ENCODE peak calls at places on chromosome X, in eight cellular contexts. One of them, this sample, is unnamed.

GRCh38 chrX:108072746-108073145 is 18.6 kb downstream of the PSMD10 start:
- DNase-seq in RCC 7860: peak; percentile 32
- DNase-seq in activated CD8-positive, alpha-beta memory T cell treated with anti-CD3 and anti-CD28 coated beads for 24 hours: no peak
- DNase-seq in SK-N-SH: no peak
- DNase-seq in progenitor cell of endocrine pancreas: no peak
- DNase-seq in SHP77: no peak
- DNase-seq in AG04449: no peak
- DNase-seq in NCI-H2171 treated with DMSO at 0.1 percent for 48 hours: no peak
- DNase-seq in this sample: peak; percentile 73

GRCh38 chrX:137654481-137654880 is 88.6 kb downstream of the ZIC3 start:
- DNase-seq in RCC 7860: no peak
- DNase-seq in activated CD8-positive, alpha-beta memory T cell treated with anti-CD3 and anti-CD28 coated beads for 24 hours: no peak
- DNase-seq in SK-N-SH: no peak
- DNase-seq in progenitor cell of endocrine pancreas: no peak
- DNase-seq in SHP77: no peak
- DNase-seq in AG04449: no peak
- DNase-seq in NCI-H2171 treated with DMSO at 0.1 percent for 48 hours: no peak
- DNase-seq in this sample: no peak

GRCh38 chrX:134632386-134632785 is 25.9 kb downstream of the PLAC1 start:
- DNase-seq in RCC 7860: no peak
- DNase-seq in activated CD8-positive, alpha-beta memory T cell treated with anti-CD3 and anti-CD28 coated beads for 24 hours: no peak
- DNase-seq in SK-N-SH: no peak
- DNase-seq in progenitor cell of endocrine pancreas: no peak
- DNase-seq in SHP77: no peak
- DNase-seq in AG04449: no peak
- DNase-seq in NCI-H2171 treated with DMSO at 0.1 percent for 48 hours: no peak
- DNase-seq in this sample: no peak

GRCh38 chrX:41589634-41590270 is 99.0 kb upstream of the GPR34 start:
- DNase-seq in RCC 7860: peak; percentile 59
- DNase-seq in activated CD8-positive, alpha-beta memory T cell treated with anti-CD3 and anti-CD28 coated beads for 24 hours: no peak
- DNase-seq in SK-N-SH: no peak
- DNase-seq in progenitor cell of endocrine pancreas: no peak
- DNase-seq in SHP77: no peak
- DNase-seq in AG04449: no peak
- DNase-seq in NCI-H2171 treated with DMSO at 0.1 percent for 48 hours: no peak
- DNase-seq in this sample: peak; percentile 45

GRCh38 chrX:149208285-149208684 is 296.8 kb downstream of the IDS start:
- DNase-seq in RCC 7860: no peak
- DNase-seq in activated CD8-positive, alpha-beta memory T cell treated with anti-CD3 and anti-CD28 coated beads for 24 hours: no peak
- DNase-seq in SK-N-SH: no peak
- DNase-seq in progenitor cell of endocrine pancreas: no peak
- DNase-seq in SHP77: no peak
- DNase-seq in AG04449: no peak
- DNase-seq in NCI-H2171 treated with DMSO at 0.1 percent for 48 hours: no peak
- DNase-seq in this sample: no peak

GRCh38 chrX:74449322-74449936 is 28.1 kb downstream of the SLC16A2 start:
- DNase-seq in RCC 7860: peak; percentile 38
- DNase-seq in activated CD8-positive, alpha-beta memory T cell treated with anti-CD3 and anti-CD28 coated beads for 24 hours: no peak
- DNase-seq in SK-N-SH: no peak
- DNase-seq in progenitor cell of endocrine pancreas: no peak
- DNase-seq in SHP77: no peak
- DNase-seq in AG04449: no peak
- DNase-seq in NCI-H2171 treated with DMSO at 0.1 percent for 48 hours: peak; percentile 61
- DNase-seq in this sample: no peak

GRCh38 chrX:119729408-119730201 is 28.8 kb upstream of the SOWAHD start:
- DNase-seq in RCC 7860: no peak
- DNase-seq in activated CD8-positive, alpha-beta memory T cell treated with anti-CD3 and anti-CD28 coated beads for 24 hours: peak; percentile 79
- DNase-seq in SK-N-SH: peak; percentile 66
- DNase-seq in progenitor cell of endocrine pancreas: peak; percentile 17
- DNase-seq in SHP77: peak; percentile 26
- DNase-seq in AG04449: peak; percentile 23
- DNase-seq in NCI-H2171 treated with DMSO at 0.1 percent for 48 hours: peak; percentile 54
- DNase-seq in this sample: peak; percentile 78

GRCh38 chrX:150898343-150899190 is at the start of gene CD99L2:
- DNase-seq in RCC 7860: peak; percentile 67
- DNase-seq in activated CD8-positive, alpha-beta memory T cell treated with anti-CD3 and anti-CD28 coated beads for 24 hours: peak; percentile 96
- DNase-seq in SK-N-SH: peak; percentile 94
- DNase-seq in progenitor cell of endocrine pancreas: peak; percentile 88
- DNase-seq in SHP77: peak; percentile 71
- DNase-seq in AG04449: no peak
- DNase-seq in NCI-H2171 treated with DMSO at 0.1 percent for 48 hours: peak; percentile 80
- DNase-seq in this sample: peak; percentile 82

GRCh38 chrX:151762802-151763201 is 28.3 kb downstream of the CNGA2 start:
- DNase-seq in RCC 7860: no peak
- DNase-seq in activated CD8-positive, alpha-beta memory T cell treated with anti-CD3 and anti-CD28 coated beads for 24 hours: no peak
- DNase-seq in SK-N-SH: no peak
- DNase-seq in progenitor cell of endocrine pancreas: no peak
- DNase-seq in SHP77: no peak
- DNase-seq in AG04449: no peak
- DNase-seq in NCI-H2171 treated with DMSO at 0.1 percent for 48 hours: no peak
- DNase-seq in this sample: no peak

GRCh38 chrX:106903291-106903820 is at the start of gene RIPPLY1:
- DNase-seq in RCC 7860: no peak
- DNase-seq in activated CD8-positive, alpha-beta memory T cell treated with anti-CD3 and anti-CD28 coated beads for 24 hours: no peak
- DNase-seq in SK-N-SH: no peak
- DNase-seq in progenitor cell of endocrine pancreas: no peak
- DNase-seq in SHP77: no peak
- DNase-seq in AG04449: no peak
- DNase-seq in NCI-H2171 treated with DMSO at 0.1 percent for 48 hours: peak; percentile 18
- DNase-seq in this sample: no peak

GRCh38 chrX:124343016-124343415 is 3.3 kb upstream of the SH2D1A start:
- DNase-seq in RCC 7860: no peak
- DNase-seq in activated CD8-positive, alpha-beta memory T cell treated with anti-CD3 and anti-CD28 coated beads for 24 hours: no peak
- DNase-seq in SK-N-SH: no peak
- DNase-seq in progenitor cell of endocrine pancreas: no peak
- DNase-seq in SHP77: no peak
- DNase-seq in AG04449: no peak
- DNase-seq in NCI-H2171 treated with DMSO at 0.1 percent for 48 hours: no peak
- DNase-seq in this sample: no peak

GRCh38 chrX:153726286-153727107 is 1.8 kb downstream of the ABCD1 start:
- DNase-seq in RCC 7860: peak; percentile 65
- DNase-seq in activated CD8-positive, alpha-beta memory T cell treated with anti-CD3 and anti-CD28 coated beads for 24 hours: peak; percentile 62
- DNase-seq in SK-N-SH: peak; percentile 80
- DNase-seq in progenitor cell of endocrine pancreas: peak; percentile 19
- DNase-seq in SHP77: peak; percentile 41
- DNase-seq in AG04449: no peak
- DNase-seq in NCI-H2171 treated with DMSO at 0.1 percent for 48 hours: no peak
- DNase-seq in this sample: peak; percentile 54

GRCh38 chrX:41664307-41665299 is 24.2 kb upstream of the GPR34 start:
- DNase-seq in RCC 7860: no peak
- DNase-seq in activated CD8-positive, alpha-beta memory T cell treated with anti-CD3 and anti-CD28 coated beads for 24 hours: peak; percentile 59
- DNase-seq in SK-N-SH: no peak
- DNase-seq in progenitor cell of endocrine pancreas: no peak
- DNase-seq in SHP77: no peak
- DNase-seq in AG04449: no peak
- DNase-seq in NCI-H2171 treated with DMSO at 0.1 percent for 48 hours: no peak
- DNase-seq in this sample: peak; percentile 32

GRCh38 chrX:97168646-97169045 is 284.9 kb downstream of the RPA4 start:
- DNase-seq in RCC 7860: no peak
- DNase-seq in activated CD8-positive, alpha-beta memory T cell treated with anti-CD3 and anti-CD28 coated beads for 24 hours: no peak
- DNase-seq in SK-N-SH: no peak
- DNase-seq in progenitor cell of endocrine pancreas: no peak
- DNase-seq in SHP77: no peak
- DNase-seq in AG04449: no peak
- DNase-seq in NCI-H2171 treated with DMSO at 0.1 percent for 48 hours: no peak
- DNase-seq in this sample: no peak

GRCh38 chrX:104370089-104370488 is 115.4 kb upstream of the ESX1 start:
- DNase-seq in RCC 7860: peak; percentile 3
- DNase-seq in activated CD8-positive, alpha-beta memory T cell treated with anti-CD3 and anti-CD28 coated beads for 24 hours: no peak
- DNase-seq in SK-N-SH: peak; percentile 4
- DNase-seq in progenitor cell of endocrine pancreas: no peak
- DNase-seq in SHP77: no peak
- DNase-seq in AG04449: no peak
- DNase-seq in NCI-H2171 treated with DMSO at 0.1 percent for 48 hours: no peak
- DNase-seq in this sample: peak; percentile 18

GRCh38 chrX:5399403-5399802 is 829.3 kb downstream of the NLGN4X start:
- DNase-seq in RCC 7860: no peak
- DNase-seq in activated CD8-positive, alpha-beta memory T cell treated with anti-CD3 and anti-CD28 coated beads for 24 hours: no peak
- DNase-seq in SK-N-SH: no peak
- DNase-seq in progenitor cell of endocrine pancreas: no peak
- DNase-seq in SHP77: no peak
- DNase-seq in AG04449: no peak
- DNase-seq in NCI-H2171 treated with DMSO at 0.1 percent for 48 hours: no peak
- DNase-seq in this sample: no peak

GRCh38 chrX:44343412-44343942 is at the start of gene EFHC2:
- DNase-seq in RCC 7860: no peak
- DNase-seq in activated CD8-positive, alpha-beta memory T cell treated with anti-CD3 and anti-CD28 coated beads for 24 hours: peak; percentile 71
- DNase-seq in SK-N-SH: peak; percentile 60
- DNase-seq in progenitor cell of endocrine pancreas: peak; percentile 10
- DNase-seq in SHP77: no peak
- DNase-seq in AG04449: no peak
- DNase-seq in NCI-H2171 treated with DMSO at 0.1 percent for 48 hours: no peak
- DNase-seq in this sample: peak; percentile 4

GRCh38 chrX:112851806-112852205 is 11.2 kb upstream of the AMOT start:
- DNase-seq in RCC 7860: no peak
- DNase-seq in activated CD8-positive, alpha-beta memory T cell treated with anti-CD3 and anti-CD28 coated beads for 24 hours: no peak
- DNase-seq in SK-N-SH: no peak
- DNase-seq in progenitor cell of endocrine pancreas: no peak
- DNase-seq in SHP77: no peak
- DNase-seq in AG04449: no peak
- DNase-seq in NCI-H2171 treated with DMSO at 0.1 percent for 48 hours: peak; percentile 78
- DNase-seq in this sample: peak; percentile 34

GRCh38 chrX:66601522-66601921 is 37.4 kb downstream of the EDA2R start:
- DNase-seq in RCC 7860: no peak
- DNase-seq in activated CD8-positive, alpha-beta memory T cell treated with anti-CD3 and anti-CD28 coated beads for 24 hours: no peak
- DNase-seq in SK-N-SH: no peak
- DNase-seq in progenitor cell of endocrine pancreas: no peak
- DNase-seq in SHP77: no peak
- DNase-seq in AG04449: no peak
- DNase-seq in NCI-H2171 treated with DMSO at 0.1 percent for 48 hours: no peak
- DNase-seq in this sample: no peak

GRCh38 chrX:40154853-40155616 is 57.3 kb upstream of the BCOR start:
- DNase-seq in RCC 7860: peak; percentile 55
- DNase-seq in activated CD8-positive, alpha-beta memory T cell treated with anti-CD3 and anti-CD28 coated beads for 24 hours: peak; percentile 68
- DNase-seq in SK-N-SH: peak; percentile 87
- DNase-seq in progenitor cell of endocrine pancreas: no peak
- DNase-seq in SHP77: peak; percentile 47
- DNase-seq in AG04449: no peak
- DNase-seq in NCI-H2171 treated with DMSO at 0.1 percent for 48 hours: peak; percentile 54
- DNase-seq in this sample: peak; percentile 77

GRCh38 chrX:41326431-41326830 is 7.5 kb upstream of the DDX3X start:
- DNase-seq in RCC 7860: no peak
- DNase-seq in activated CD8-positive, alpha-beta memory T cell treated with anti-CD3 and anti-CD28 coated beads for 24 hours: no peak
- DNase-seq in SK-N-SH: no peak
- DNase-seq in progenitor cell of endocrine pancreas: no peak
- DNase-seq in SHP77: no peak
- DNase-seq in AG04449: no peak
- DNase-seq in NCI-H2171 treated with DMSO at 0.1 percent for 48 hours: no peak
- DNase-seq in this sample: no peak

GRCh38 chrX:154398668-154399526 is 720 bp downstream of the RPL10 start:
- DNase-seq in RCC 7860: peak; percentile 69
- DNase-seq in activated CD8-positive, alpha-beta memory T cell treated with anti-CD3 and anti-CD28 coated beads for 24 hours: peak; percentile 91
- DNase-seq in SK-N-SH: peak; percentile 62
- DNase-seq in progenitor cell of endocrine pancreas: peak; percentile 69
- DNase-seq in SHP77: no peak
- DNase-seq in AG04449: no peak
- DNase-seq in NCI-H2171 treated with DMSO at 0.1 percent for 48 hours: peak; percentile 66
- DNase-seq in this sample: peak; percentile 70

GRCh38 chrX:136954930-136955329 is 74.4 kb upstream of the RBMX start:
- DNase-seq in RCC 7860: peak; percentile 11
- DNase-seq in activated CD8-positive, alpha-beta memory T cell treated with anti-CD3 and anti-CD28 coated beads for 24 hours: no peak
- DNase-seq in SK-N-SH: peak; percentile 27
- DNase-seq in progenitor cell of endocrine pancreas: no peak
- DNase-seq in SHP77: no peak
- DNase-seq in AG04449: no peak
- DNase-seq in NCI-H2171 treated with DMSO at 0.1 percent for 48 hours: peak; percentile 1
- DNase-seq in this sample: peak; percentile 44

GRCh38 chrX:41931591-41931990 is 8.2 kb upstream of the CASK start:
- DNase-seq in RCC 7860: no peak
- DNase-seq in activated CD8-positive, alpha-beta memory T cell treated with anti-CD3 and anti-CD28 coated beads for 24 hours: no peak
- DNase-seq in SK-N-SH: no peak
- DNase-seq in progenitor cell of endocrine pancreas: no peak
- DNase-seq in SHP77: no peak
- DNase-seq in AG04449: no peak
- DNase-seq in NCI-H2171 treated with DMSO at 0.1 percent for 48 hours: no peak
- DNase-seq in this sample: no peak

GRCh38 chrX:91066104-91066503 is 368.5 kb upstream of the PABPC5 start:
- DNase-seq in RCC 7860: no peak
- DNase-seq in activated CD8-positive, alpha-beta memory T cell treated with anti-CD3 and anti-CD28 coated beads for 24 hours: no peak
- DNase-seq in SK-N-SH: no peak
- DNase-seq in progenitor cell of endocrine pancreas: no peak
- DNase-seq in SHP77: no peak
- DNase-seq in AG04449: no peak
- DNase-seq in NCI-H2171 treated with DMSO at 0.1 percent for 48 hours: no peak
- DNase-seq in this sample: no peak

GRCh38 chrX:30010471-30010870 is 204.9 kb upstream of the MAGEB2 start:
- DNase-seq in RCC 7860: no peak
- DNase-seq in activated CD8-positive, alpha-beta memory T cell treated with anti-CD3 and anti-CD28 coated beads for 24 hours: no peak
- DNase-seq in SK-N-SH: no peak
- DNase-seq in progenitor cell of endocrine pancreas: no peak
- DNase-seq in SHP77: no peak
- DNase-seq in AG04449: no peak
- DNase-seq in NCI-H2171 treated with DMSO at 0.1 percent for 48 hours: no peak
- DNase-seq in this sample: peak; percentile 31

GRCh38 chrX:2484721-2485459 is 15.9 kb downstream of the DHRSX start:
- DNase-seq in RCC 7860: no peak
- DNase-seq in activated CD8-positive, alpha-beta memory T cell treated with anti-CD3 and anti-CD28 coated beads for 24 hours: no peak
- DNase-seq in SK-N-SH: no peak
- DNase-seq in progenitor cell of endocrine pancreas: no peak
- DNase-seq in SHP77: no peak
- DNase-seq in AG04449: no peak
- DNase-seq in NCI-H2171 treated with DMSO at 0.1 percent for 48 hours: no peak
- DNase-seq in this sample: peak; percentile 52

GRCh38 chrX:147884958-147885357 is 26.8 kb upstream of the FMR1 start:
- DNase-seq in RCC 7860: no peak
- DNase-seq in activated CD8-positive, alpha-beta memory T cell treated with anti-CD3 and anti-CD28 coated beads for 24 hours: no peak
- DNase-seq in SK-N-SH: no peak
- DNase-seq in progenitor cell of endocrine pancreas: no peak
- DNase-seq in SHP77: no peak
- DNase-seq in AG04449: no peak
- DNase-seq in NCI-H2171 treated with DMSO at 0.1 percent for 48 hours: no peak
- DNase-seq in this sample: no peak

GRCh38 chrX:4932790-4933189 is 1219.3 kb upstream of the PRKX start:
- DNase-seq in RCC 7860: no peak
- DNase-seq in activated CD8-positive, alpha-beta memory T cell treated with anti-CD3 and anti-CD28 coated beads for 24 hours: no peak
- DNase-seq in SK-N-SH: no peak
- DNase-seq in progenitor cell of endocrine pancreas: no peak
- DNase-seq in SHP77: no peak
- DNase-seq in AG04449: no peak
- DNase-seq in NCI-H2171 treated with DMSO at 0.1 percent for 48 hours: no peak
- DNase-seq in this sample: peak; percentile 1

GRCh38 chrX:20913760-20914159 is 460.5 kb upstream of the CNKSR2 start:
- DNase-seq in RCC 7860: no peak
- DNase-seq in activated CD8-positive, alpha-beta memory T cell treated with anti-CD3 and anti-CD28 coated beads for 24 hours: no peak
- DNase-seq in SK-N-SH: no peak
- DNase-seq in progenitor cell of endocrine pancreas: peak; percentile 63
- DNase-seq in SHP77: no peak
- DNase-seq in AG04449: no peak
- DNase-seq in NCI-H2171 treated with DMSO at 0.1 percent for 48 hours: no peak
- DNase-seq in this sample: no peak

GRCh38 chrX:10618911-10619310 is 1.5 kb downstream of the MID1 start:
- DNase-seq in RCC 7860: no peak
- DNase-seq in activated CD8-positive, alpha-beta memory T cell treated with anti-CD3 and anti-CD28 coated beads for 24 hours: no peak
- DNase-seq in SK-N-SH: no peak
- DNase-seq in progenitor cell of endocrine pancreas: no peak
- DNase-seq in SHP77: no peak
- DNase-seq in AG04449: no peak
- DNase-seq in NCI-H2171 treated with DMSO at 0.1 percent for 48 hours: no peak
- DNase-seq in this sample: peak; percentile 35

GRCh38 chrX:154485150-154486051 is 1.0 kb downstream of the UBL4A start:
- DNase-seq in RCC 7860: no peak
- DNase-seq in activated CD8-positive, alpha-beta memory T cell treated with anti-CD3 and anti-CD28 coated beads for 24 hours: no peak
- DNase-seq in SK-N-SH: no peak
- DNase-seq in progenitor cell of endocrine pancreas: no peak
- DNase-seq in SHP77: no peak
- DNase-seq in AG04449: no peak
- DNase-seq in NCI-H2171 treated with DMSO at 0.1 percent for 48 hours: no peak
- DNase-seq in this sample: no peak

GRCh38 chrX:10972731-10973130 is 138.4 kb upstream of the HCCS start:
- DNase-seq in RCC 7860: no peak
- DNase-seq in activated CD8-positive, alpha-beta memory T cell treated with anti-CD3 and anti-CD28 coated beads for 24 hours: no peak
- DNase-seq in SK-N-SH: no peak
- DNase-seq in progenitor cell of endocrine pancreas: no peak
- DNase-seq in SHP77: no peak
- DNase-seq in AG04449: peak; percentile 17
- DNase-seq in NCI-H2171 treated with DMSO at 0.1 percent for 48 hours: no peak
- DNase-seq in this sample: peak; percentile 60

GRCh38 chrX:136747003-136747986 is 33.4 kb downstream of the ARHGEF6 start:
- DNase-seq in RCC 7860: peak; percentile 17
- DNase-seq in activated CD8-positive, alpha-beta memory T cell treated with anti-CD3 and anti-CD28 coated beads for 24 hours: no peak
- DNase-seq in SK-N-SH: no peak
- DNase-seq in progenitor cell of endocrine pancreas: no peak
- DNase-seq in SHP77: no peak
- DNase-seq in AG04449: no peak
- DNase-seq in NCI-H2171 treated with DMSO at 0.1 percent for 48 hours: peak; percentile 46
- DNase-seq in this sample: no peak